ENCODE peak calls at places on chromosomes 7 and 10, in four cellular contexts. One of them, this sample, is unnamed.

GRCh38 chr10:77932016-77932715 is 5.6 kb upstream of the DLG5 start:
- DNase-seq in PC-3: no peak
- DNase-seq in T-helper 9 cell: no peak
- DNase-seq in ecto neural progenitor cell: no peak
- DNase-seq in this sample: no peak

GRCh38 chr10:34789993-34790506 is 25.0 kb downstream of the PARD3 start:
- DNase-seq in T-helper 9 cell: no peak
- DNase-seq in ecto neural progenitor cell: no peak
- DNase-seq in PC-3: no peak
- DNase-seq in this sample: no peak

GRCh38 chr10:74047871-74048270 is 50.0 kb downstream of the VCL start:
- DNase-seq in ecto neural progenitor cell: no peak
- DNase-seq in T-helper 9 cell: no peak
- DNase-seq in PC-3: peak; percentile 91
- DNase-seq in this sample: no peak

GRCh38 chr7:9504678-9505077 is 1071.3 kb downstream of the NXPH1 start:
- DNase-seq in PC-3: no peak
- DNase-seq in ecto neural progenitor cell: no peak
- DNase-seq in T-helper 9 cell: no peak
- DNase-seq in this sample: no peak

GRCh38 chr7:1856966-1857441 is 186.9 kb downstream of the ELFN1 start:
- DNase-seq in PC-3: no peak
- DNase-seq in T-helper 9 cell: no peak
- DNase-seq in ecto neural progenitor cell: no peak
- DNase-seq in this sample: no peak

GRCh38 chr10:125209591-125210373 is 49.4 kb upstream of the CTBP2 start:
- DNase-seq in PC-3: no peak
- DNase-seq in T-helper 9 cell: no peak
- DNase-seq in ecto neural progenitor cell: no peak
- DNase-seq in this sample: no peak

GRCh38 chr7:18421297-18422004 is 74.1 kb upstream of the HDAC9 start:
- DNase-seq in T-helper 9 cell: no peak
- DNase-seq in ecto neural progenitor cell: peak; percentile 58
- DNase-seq in PC-3: no peak
- DNase-seq in this sample: no peak

GRCh38 chr7:1567893-1568292 is 1.9 kb downstream of the PSMG3 start:
- DNase-seq in PC-3: peak; percentile 84
- DNase-seq in ecto neural progenitor cell: no peak
- DNase-seq in T-helper 9 cell: no peak
- DNase-seq in this sample: no peak

GRCh38 chr7:66348959-66349358 is 143.8 kb downstream of the TPST1 start:
- DNase-seq in PC-3: no peak
- DNase-seq in T-helper 9 cell: no peak
- DNase-seq in ecto neural progenitor cell: no peak
- DNase-seq in this sample: no peak

GRCh38 chr10:6473430-6473829 is 106.6 kb downstream of the PRKCQ start:
- DNase-seq in T-helper 9 cell: peak; percentile 26
- DNase-seq in ecto neural progenitor cell: no peak
- DNase-seq in PC-3: no peak
- DNase-seq in this sample: peak; percentile 25

GRCh38 chr10:60270426-60270825 is 119.2 kb downstream of the ANK3 start:
- DNase-seq in T-helper 9 cell: no peak
- DNase-seq in ecto neural progenitor cell: no peak
- DNase-seq in PC-3: peak; percentile 74
- DNase-seq in this sample: no peak

GRCh38 chr10:127990846-127991542 is 84.1 kb downstream of the PTPRE start:
- DNase-seq in ecto neural progenitor cell: no peak
- DNase-seq in T-helper 9 cell: no peak
- DNase-seq in PC-3: peak; percentile 53
- DNase-seq in this sample: no peak

GRCh38 chr7:139727151-139727705 is 50.6 kb downstream of the HIPK2 start:
- DNase-seq in ecto neural progenitor cell: no peak
- DNase-seq in T-helper 9 cell: no peak
- DNase-seq in PC-3: peak; percentile 32
- DNase-seq in this sample: no peak

GRCh38 chr10:114271779-114272167 is 32.7 kb downstream of the VWA2 start:
- DNase-seq in T-helper 9 cell: no peak
- DNase-seq in PC-3: peak; percentile 91
- DNase-seq in ecto neural progenitor cell: no peak
- DNase-seq in this sample: no peak

GRCh38 chr10:96511044-96511945 is 2.4 kb downstream of the TLL2 start:
- DNase-seq in ecto neural progenitor cell: peak; percentile 70
- DNase-seq in PC-3: peak; percentile 69
- DNase-seq in T-helper 9 cell: no peak
- DNase-seq in this sample: no peak

This sample was measured in CD4-positive, alpha-beta T cell.